ENCODE peak calls at places on chromosomes 6 and 20, in five cellular contexts. O is fibroblast of lung, R is MM.1S, I is K562, J is GM23248. Y is an unnamed sample. For H3K4me1, the result is how much of the 10 kb centered on the place peaks cover.

GRCh38 chr6:108957221-108957620 is 109.0 kb downstream of the ARMC2 start:
- DNase-seq in O (no peak), R (no peak), I (no peak), J (no peak), Y (no peak)

GRCh38 chr6:107820571-107821261 is 3.4 kb downstream of the SCML4 start:
- DNase-seq in O (peak), R (no peak), I (no peak), J (peak), Y (no peak)

GRCh38 chr20:21371193-21371592 is 26.1 kb downstream of the NKX2-4 start:
- DNase-seq in O (no peak), R (no peak), I (no peak), J (no peak), Y (no peak)

GRCh38 chr6:132043148-132043547 is 92.0 kb upstream of the CCN2 start:
- DNase-seq in O (no peak), R (no peak), I (no peak), J (no peak), Y (no peak)

GRCh38 chr6:15504040-15504491 is 158.8 kb downstream of the DTNBP1 start:
- DNase-seq in O (no peak), R (no peak), I (no peak), J (peak), Y (no peak)

GRCh38 chr6:133835901-133836300 is 53.0 kb upstream of the TCF21 start:
- DNase-seq in O (no peak), R (no peak), I (no peak), J (peak), Y (no peak)

GRCh38 chr6:43496370-43497128 is 13.6 kb downstream of the LRRC73 start:
- DNase-seq in O (peak), R (no peak), I (peak), J (peak), Y (no peak)

GRCh38 chr6:129686941-129687627 is 22.9 kb downstream of the ARHGAP18 start:
- DNase-seq in O (peak), R (peak), I (no peak), J (peak), Y (peak)

GRCh38 chr6:16737389-16737788 is 23.9 kb downstream of the ATXN1 start:
- DNase-seq in O (peak), R (no peak), I (no peak), J (peak), Y (no peak)

GRCh38 chr6:53811082-53811481 is 16.3 kb downstream of the LRRC1 start:
- DNase-seq in O (peak), R (peak), I (no peak), J (peak), Y (no peak)

GRCh38 chr6:57173886-57174510 is 1.9 kb downstream of the BAG2 start:
- DNase-seq in O (peak), R (no peak), I (no peak), J (peak), Y (no peak)

GRCh38 chr6:52657870-52658269 is 13.0 kb upstream of the TMEM14A start:
- DNase-seq in O (no peak), R (no peak), I (no peak), J (no peak), Y (no peak)

GRCh38 chr6:21045135-21045616 is 510.9 kb downstream of the CDKAL1 start:
- DNase-seq in O (peak), R (no peak), I (no peak), J (no peak), Y (no peak)

GRCh38 chr6:107079429-107079828 is 35.9 kb downstream of the BEND3 start:
- DNase-seq in O (no peak), R (no peak), I (no peak), J (no peak), Y (no peak)

GRCh38 chr6:138465007-138465645 is 34.2 kb downstream of the NHSL1 start:
- DNase-seq in O (peak), R (no peak), I (no peak), J (peak), Y (no peak)

GRCh38 chr6:26415791-26416190 is 13.7 kb downstream of the BTN3A1 start:
- DNase-seq in O (no peak), R (no peak), I (no peak), J (peak), Y (no peak)

GRCh38 chr20:35709269-35709668 is 10.1 kb downstream of the ROMO1 start:
- DNase-seq in O (no peak), R (no peak), I (no peak), J (no peak), Y (no peak)

GRCh38 chr20:52425253-52425652 is 233.7 kb upstream of the ZFP64 start:
- DNase-seq in O (no peak), R (no peak), I (no peak), J (peak), Y (no peak)

GRCh38 chr6:144418969-144419545 is 133.9 kb downstream of the UTRN start:
- DNase-seq in O (no peak), R (no peak), I (no peak), J (no peak), Y (no peak)

GRCh38 chr20:61970357-61970756 is 95.3 kb downstream of the TAF4 start:
- DNase-seq in O (no peak), R (no peak), I (no peak), J (no peak), Y (no peak)

GRCh38 chr6:155273438-155273837 is 9.6 kb downstream of the CLDN20 start:
- DNase-seq in O (peak), R (no peak), I (no peak), J (peak), Y (no peak)

GRCh38 chr6:155162682-155163081 is 101.1 kb upstream of the CLDN20 start:
- DNase-seq in O (peak), R (no peak), I (no peak), J (no peak), Y (no peak)

GRCh38 chr6:107806675-107807074 is 17.4 kb downstream of the SCML4 start:
- DNase-seq in O (no peak), R (no peak), I (no peak), J (no peak), Y (no peak)

GRCh38 chr6:45430590-45431202 is 53.0 kb upstream of the SUPT3H start:
- DNase-seq in O (peak), R (no peak), I (no peak), J (no peak), Y (no peak)

DNA sequence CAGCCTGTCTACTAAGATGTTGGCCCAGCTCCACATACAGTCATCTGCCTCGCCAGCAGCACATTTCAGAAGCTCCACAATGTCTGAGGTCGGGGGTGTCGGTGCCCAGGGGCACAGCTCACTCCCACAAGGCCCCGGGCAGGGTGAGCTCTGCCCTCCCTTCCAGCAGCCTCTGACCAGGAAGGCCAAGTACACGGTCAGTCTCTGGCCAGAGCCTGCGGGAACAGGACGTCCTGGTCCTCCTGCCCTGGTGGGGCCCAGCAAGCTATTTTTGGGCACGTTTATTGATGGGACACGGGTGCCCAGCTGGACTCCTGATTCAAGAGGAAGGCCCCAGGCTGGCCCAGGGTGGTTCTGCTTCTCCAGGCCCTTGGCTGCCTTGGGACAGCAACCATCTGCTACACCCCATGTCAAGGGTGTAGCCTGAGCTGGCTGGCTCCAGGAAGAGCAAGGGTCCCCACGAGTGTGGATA is 114.9 kb upstream of the PTPN1 start:
- DNase-seq in O (peak), R (no peak), I (no peak), J (peak), Y (no peak)
- H3K4me2 ChIP-seq in O (no peak), R (no peak), I (no peak), J (peak), Y (no peak)

GRCh38 chr6:111683749-111684267 is 78.1 kb upstream of the TRAF3IP2 start:
- DNase-seq in O (peak), R (no peak), I (no peak), J (peak), Y (no peak)
- H3K4me1 ChIP-seq in O (under half), R (under half), I (under half), J (under half), Y (under half)

GRCh38 chr20:57259179-57260021 is 7.0 kb downstream of the BMP7 start:
- DNase-seq in O (no peak), R (no peak), I (no peak), J (peak), Y (no peak)

GRCh38 chr20:57262244-57263126 is 4.0 kb downstream of the BMP7 start:
- DNase-seq in O (no peak), R (no peak), I (no peak), J (no peak), Y (no peak)

GRCh38 chr20:57260065-57260958 is 6.1 kb downstream of the BMP7 start:
- DNase-seq in O (no peak), R (no peak), I (no peak), J (no peak), Y (no peak)

GRCh38 chr20:57261488-57262243 is 4.8 kb downstream of the BMP7 start:
- DNase-seq in O (no peak), R (no peak), I (no peak), J (no peak), Y (no peak)

GRCh38 chr20:57260959-57261357 is 5.5 kb downstream of the BMP7 start:
- DNase-seq in O (peak), R (no peak), I (no peak), J (no peak), Y (no peak)
- H3K4me2 ChIP-seq in O (no peak), R (no peak), I (no peak), J (no peak), Y (no peak)

GRCh38 chr20:53752971-53753879 is 159.6 kb upstream of the ZNF217 start:
- DNase-seq in O (peak), R (peak), I (peak), J (no peak), Y (no peak)
- H3K4me1 ChIP-seq in O (under half), R (under half), I (under half), J (under half), Y (half or more)

GRCh38 chr6:164207024-164207423 is 792.5 kb downstream of the QKI start:
- DNase-seq in O (no peak), R (no peak), I (no peak), J (no peak), Y (no peak)

GRCh38 chr6:164210323-164210722 is 795.8 kb downstream of the QKI start:
- DNase-seq in O (no peak), R (no peak), I (no peak), J (no peak), Y (no peak)

GRCh38 chr6:164214066-164214465 is 799.5 kb downstream of the QKI start:
- DNase-seq in O (no peak), R (no peak), I (no peak), J (no peak), Y (no peak)

DNA sequence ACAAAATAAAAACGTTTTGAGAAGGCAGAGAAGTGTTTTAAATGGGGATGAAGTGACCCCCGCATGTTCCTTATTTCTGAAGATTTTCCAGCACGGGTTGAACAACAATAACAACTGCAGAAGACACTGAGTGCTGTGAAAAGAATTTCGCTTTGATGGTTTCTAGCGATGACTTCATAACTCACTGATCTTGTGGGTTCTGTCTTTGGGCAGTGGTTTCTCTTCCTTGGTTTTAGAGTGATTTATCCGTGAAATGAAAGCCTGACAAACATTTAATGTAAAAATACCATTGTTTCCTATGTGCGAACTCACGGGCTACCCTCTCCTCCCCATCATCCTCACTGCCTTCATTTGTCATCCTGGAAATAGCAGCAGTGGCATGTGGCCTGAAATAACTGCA is 793.9 kb downstream of the QKI start:
- DNase-seq in O (peak), R (no peak), I (no peak), J (no peak), Y (no peak)
- H3K4me2 ChIP-seq in O (no peak), R (no peak), I (no peak), J (no peak), Y (no peak)

DNA sequence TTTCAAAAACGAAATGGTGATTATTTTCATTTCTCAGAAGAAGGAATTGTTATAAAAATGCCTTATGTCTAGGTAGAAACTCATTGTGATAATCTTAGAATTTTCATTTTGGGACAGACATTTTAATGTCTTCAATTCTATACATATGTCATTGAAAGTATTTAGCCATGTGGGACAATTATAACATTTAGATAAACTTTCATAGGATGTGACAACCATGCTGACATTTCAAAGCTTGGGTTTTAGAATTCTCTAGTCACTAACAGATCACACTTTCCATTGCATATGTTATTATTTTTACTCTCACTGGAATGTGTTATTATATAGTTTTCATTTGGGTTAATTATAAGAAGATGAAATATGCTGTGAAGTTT is 4.9 kb downstream of the TAGAP start:
- DNase-seq in O (no peak), R (no peak), I (no peak), J (no peak), Y (no peak)
- H3K4me1 ChIP-seq in O (under half), R (under half), I (under half), J (under half), Y (under half)

DNA sequence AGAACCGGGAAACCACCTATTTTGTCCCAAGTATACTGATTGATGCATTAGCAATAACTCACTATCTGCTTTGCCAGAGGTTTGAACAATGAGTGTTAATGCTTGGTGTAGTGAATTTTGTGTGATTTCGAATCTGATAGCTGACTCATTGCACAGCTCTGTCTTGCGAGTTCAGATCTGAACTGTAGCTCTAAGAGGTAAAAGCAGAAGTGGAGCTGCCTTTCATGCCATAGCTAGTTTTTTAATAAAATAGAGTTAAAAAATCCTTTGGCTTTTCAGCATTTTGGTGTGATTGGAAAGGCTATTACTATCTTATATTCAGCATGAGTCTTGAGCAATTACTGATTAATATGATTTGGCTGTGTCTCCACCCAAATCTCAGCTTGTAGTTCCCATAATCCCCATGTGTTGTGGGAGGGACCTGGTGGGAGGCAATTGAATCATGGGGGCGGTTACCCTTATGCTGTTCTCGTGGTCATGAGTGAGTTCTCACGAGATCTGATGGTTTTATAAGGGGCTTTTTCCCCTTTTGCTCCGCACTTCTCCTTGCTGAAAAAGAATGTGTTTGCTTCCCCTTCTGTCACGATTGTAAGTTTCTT is 21.1 kb downstream of the IGF2R start:
- DNase-seq in O (peak), R (no peak), I (no peak), J (peak), Y (no peak)
- H3K4me2 ChIP-seq in O (no peak), R (no peak), I (peak), J (peak), Y (no peak)

GRCh38 chr6:37176268-37177082 is 6.5 kb downstream of the PIM1 start:
- DNase-seq in O (no peak), R (no peak), I (no peak), J (no peak), Y (peak)
- H3K4me1 ChIP-seq in O (under half), R (under half), I (under half), J (under half), Y (under half)

DNA sequence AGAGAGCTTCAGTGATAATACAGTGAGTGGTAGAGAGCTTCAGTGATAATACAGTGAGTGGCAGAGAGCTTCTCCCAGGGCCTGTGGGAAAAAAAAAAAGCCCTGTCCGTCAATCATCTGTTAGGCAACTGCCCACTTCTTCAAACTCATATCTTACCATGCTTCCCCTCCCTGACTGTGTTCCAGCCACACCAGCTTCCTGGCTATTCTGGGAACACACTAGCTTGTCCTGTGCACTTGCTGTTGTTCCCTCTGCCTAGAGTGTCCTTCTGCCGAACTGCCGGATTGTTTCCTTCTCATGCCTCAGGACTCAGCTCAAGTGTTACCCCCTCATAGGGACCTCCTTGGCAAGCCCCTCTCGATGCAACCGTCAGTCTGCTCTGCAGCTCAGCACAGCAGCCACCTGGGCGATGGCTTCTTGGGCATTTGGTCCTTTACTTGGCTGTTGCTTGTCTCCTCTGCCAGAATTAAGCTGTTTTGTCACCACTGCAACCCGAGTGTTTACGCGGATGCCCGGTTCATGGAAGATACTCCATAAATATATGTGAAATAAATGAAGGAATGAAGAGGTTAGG is 91.1 kb upstream of the EYA2 start:
- DNase-seq in O (no peak), R (no peak), I (no peak), J (no peak), Y (no peak)
- H3K4me2 ChIP-seq in O (no peak), R (no peak), I (no peak), J (no peak), Y (no peak)

Y was measured in DND-41.